ENCODE peak calls at places on chromosome 21, in four cellular contexts. One of them, this sample, is unnamed.

GRCh38 chr21:26849428-26850115 is 4.4 kb upstream of the ADAMTS1 start:
- DNase-seq in neuronal stem cell: peak
- DNase-seq in SW480: peak
- DNase-seq in GM23248: peak
- DNase-seq in this sample: peak

GRCh38 chr21:26652891-26653290 is 79.8 kb upstream of the CYYR1 start:
- DNase-seq in SW480: no peak
- DNase-seq in GM23248: no peak
- DNase-seq in neuronal stem cell: no peak
- DNase-seq in this sample: no peak

GRCh38 chr21:46097826-46098286 is at the start of gene COL6A2:
- DNase-seq in neuronal stem cell: peak
- DNase-seq in SW480: peak
- DNase-seq in GM23248: peak
- DNase-seq in this sample: no peak

GRCh38 chr21:17554120-17554519 is 41.3 kb downstream of the CXADR start:
- DNase-seq in GM23248: no peak
- DNase-seq in neuronal stem cell: no peak
- DNase-seq in SW480: no peak
- DNase-seq in this sample: no peak

GRCh38 chr21:42784896-42785451 is 94.4 kb downstream of the WDR4 start:
- DNase-seq in SW480: no peak
- DNase-seq in GM23248: no peak
- DNase-seq in neuronal stem cell: no peak
- DNase-seq in this sample: no peak

GRCh38 chr21:25980710-25981109 is 189.9 kb downstream of the APP start:
- DNase-seq in SW480: no peak
- DNase-seq in neuronal stem cell: no peak
- DNase-seq in GM23248: no peak
- DNase-seq in this sample: no peak

GRCh38 chr21:46079357-46080170 is 18.3 kb upstream of the COL6A2 start:
- DNase-seq in SW480: no peak
- DNase-seq in neuronal stem cell: no peak
- DNase-seq in GM23248: peak
- DNase-seq in this sample: no peak

GRCh38 chr21:34864370-34865209 is 184.5 kb downstream of the RUNX1 start:
- DNase-seq in SW480: no peak
- DNase-seq in GM23248: no peak
- DNase-seq in neuronal stem cell: no peak
- DNase-seq in this sample: no peak

GRCh38 chr21:33196956-33197374 is 32.8 kb upstream of the IFNAR2 start:
- DNase-seq in GM23248: peak
- DNase-seq in SW480: peak
- DNase-seq in neuronal stem cell: peak
- DNase-seq in this sample: peak

GRCh38 chr21:42423197-42423675 is 19.5 kb downstream of the UBASH3A start:
- DNase-seq in SW480: peak
- DNase-seq in neuronal stem cell: no peak
- DNase-seq in GM23248: no peak
- DNase-seq in this sample: no peak

This sample was measured in LoVo.